ENCODE peak calls at places on chromosomes 13 and 19, in six cellular contexts. J is lung, B is uterus, W is colonic mucosa, D is PC-3, N is stomach. O is an unnamed sample.

GRCh38 chr19:57934820-57935665 is at the start of gene ZNF418:
- DNase-seq in B (peak), W (peak), N (peak), J (peak), D (no peak), O (no peak)

GRCh38 chr19:52991484-52991883 is 22.2 kb upstream of the ERVV-1 start:
- DNase-seq in N (no peak), W (no peak), D (peak), B (no peak), J (no peak), O (no peak)

GRCh38 chr19:7554990-7555864 is 19.7 kb downstream of the PNPLA6 start:
- DNase-seq in W (peak), B (no peak), N (no peak), D (no peak), J (no peak), O (no peak)

GRCh38 chr13:93226623-93227279 is at the start of gene GPC6:
- DNase-seq in N (no peak), B (no peak), D (peak), J (no peak), W (peak), O (no peak)

GRCh38 chr13:35854286-35854685 is 276.9 kb downstream of the DCLK1 start:
- DNase-seq in W (no peak), D (no peak), B (no peak), N (no peak), J (no peak), O (no peak)

GRCh38 chr13:20125129-20125782 is 35.6 kb downstream of the GJA3 start:
- DNase-seq in D (peak), W (no peak), J (no peak), N (no peak), B (no peak), O (no peak)

GRCh38 chr19:58346961-58347929 is 6.0 kb downstream of the A1BG start:
- DNase-seq in B (peak), J (peak), W (peak), N (peak), D (no peak), O (peak)

GRCh38 chr19:17985037-17985818 is 18.3 kb downstream of the KCNN1 start:
- DNase-seq in B (no peak), D (no peak), J (no peak), N (no peak), W (no peak), O (no peak)

GRCh38 chr19:8988204-8988603 is 22.0 kb downstream of the MUC16 start:
- DNase-seq in W (no peak), N (no peak), J (no peak), B (no peak), D (peak), O (peak)

GRCh38 chr13:89982406-89983085 is 1364.9 kb upstream of the MIR17HG start:
- DNase-seq in D (no peak), N (no peak), J (no peak), B (no peak), W (no peak), O (no peak)

GRCh38 chr19:18282788-18283141 is 1.3 kb upstream of the JUND start:
- DNase-seq in D (no peak), J (no peak), N (no peak), W (peak), B (peak), O (no peak)

GRCh38 chr19:39430675-39431593 is 4.8 kb downstream of the RPS16 start:
- DNase-seq in B (no peak), N (no peak), W (peak), J (peak), D (peak), O (no peak)

GRCh38 chr13:114101325-114101821 is 31.1 kb downstream of the RASA3 start:
- DNase-seq in D (no peak), W (no peak), B (peak), N (no peak), J (no peak), O (no peak)

GRCh38 chr19:5547881-5548280 is 19.9 kb downstream of the TINCR start:
- DNase-seq in J (no peak), B (no peak), W (no peak), N (peak), D (peak), O (peak)

GRCh38 chr19:5837768-5838364 is 1.6 kb downstream of the FUT6 start:
- DNase-seq in D (no peak), W (no peak), J (no peak), B (no peak), N (no peak), O (no peak)

GRCh38 chr19:18654469-18654868 is 17.6 kb downstream of the KLHL26 start:
- DNase-seq in B (no peak), W (no peak), J (no peak), N (no peak), D (no peak), O (no peak)

GRCh38 chr19:48859711-48860572 is 8.5 kb downstream of the PLEKHA4 start:
- DNase-seq in W (peak), D (peak), J (peak), B (no peak), N (no peak), O (no peak)

GRCh38 chr13:44932850-44933251 is 56.4 kb downstream of the NUFIP1 start:
- DNase-seq in J (no peak), N (peak), W (no peak), B (peak), D (peak), O (no peak)

GRCh38 chr13:32224916-32225315 is 90.2 kb downstream of the ZAR1L start:
- DNase-seq in W (no peak), N (no peak), B (no peak), D (no peak), J (no peak), O (no peak)

GRCh38 chr13:23909606-23910005 is 12.3 kb upstream of the C1QTNF9B start:
- DNase-seq in B (no peak), W (no peak), D (no peak), N (no peak), J (no peak), O (no peak)

GRCh38 chr19:11450570-11451326 is 15.3 kb downstream of the PRKCSH start:
- DNase-seq in N (no peak), J (no peak), B (no peak), W (no peak), D (no peak), O (no peak)

GRCh38 chr13:84352946-84353345 is 470.7 kb upstream of the SLITRK1 start:
- DNase-seq in J (no peak), D (no peak), B (no peak), W (no peak), N (no peak), O (no peak)

GRCh38 chr19:16605552-16605951 is 22.5 kb downstream of the MED26 start:
- DNase-seq in N (no peak), D (no peak), J (no peak), W (no peak), B (peak), O (no peak)

DNA sequence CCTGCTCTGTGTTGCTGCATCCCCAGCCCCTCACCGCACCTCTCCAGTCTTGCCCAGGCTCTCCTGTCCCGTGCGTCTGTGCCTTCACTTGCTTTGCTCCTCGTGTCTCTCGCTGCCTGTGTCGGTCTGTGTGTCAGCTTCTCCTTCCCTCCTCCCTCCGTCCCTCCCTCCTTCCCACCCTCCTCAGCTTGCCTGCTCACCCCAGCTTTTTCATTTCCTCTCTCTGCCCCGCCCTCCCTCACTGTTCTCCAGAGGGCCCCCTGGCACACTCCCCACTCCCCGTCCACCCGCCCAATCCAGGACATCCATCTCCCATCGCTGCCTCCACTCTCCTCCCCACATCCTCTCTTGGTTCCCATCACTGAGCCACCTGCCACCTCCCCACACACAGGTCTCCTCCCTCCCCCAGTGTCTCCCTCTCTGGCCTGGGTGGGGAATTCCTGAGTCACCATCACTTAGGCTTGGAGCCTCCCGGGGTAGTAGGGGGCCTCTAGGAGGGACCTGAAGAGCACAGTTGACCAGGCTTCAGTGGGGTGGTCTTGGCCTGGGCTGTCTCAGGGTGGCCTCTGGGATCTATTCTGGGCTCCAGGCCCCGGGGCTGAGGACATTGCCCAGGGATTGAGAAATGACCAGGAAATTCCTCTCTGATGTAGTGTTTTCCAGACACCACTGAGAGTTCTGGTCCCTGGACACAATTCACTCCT is at the start of gene PTGIR:
- DNase-seq in B (peak), J (peak), D (no peak), W (peak), N (no peak), O (no peak)
- H3K4me3 ChIP-seq in B (no peak), J (peak), D (no peak), W (no peak), N (peak), O (peak)

GRCh38 chr13:103663996-103664395 is 597.8 kb upstream of the SLC10A2 start:
- DNase-seq in J (no peak), D (peak), B (no peak), N (no peak), W (no peak), O (no peak)
- H3K4me3 ChIP-seq in J (no peak), D (no peak), B (no peak), N (no peak), W (no peak), O (no peak)

GRCh38 chr13:82129281-82129680 is 1753.0 kb downstream of the SLITRK1 start:
- DNase-seq in B (no peak), D (no peak), W (no peak), N (no peak), J (no peak), O (no peak)
- H3K4me3 ChIP-seq in B (no peak), D (no peak), W (no peak), N (no peak), J (no peak), O (no peak)

DNA sequence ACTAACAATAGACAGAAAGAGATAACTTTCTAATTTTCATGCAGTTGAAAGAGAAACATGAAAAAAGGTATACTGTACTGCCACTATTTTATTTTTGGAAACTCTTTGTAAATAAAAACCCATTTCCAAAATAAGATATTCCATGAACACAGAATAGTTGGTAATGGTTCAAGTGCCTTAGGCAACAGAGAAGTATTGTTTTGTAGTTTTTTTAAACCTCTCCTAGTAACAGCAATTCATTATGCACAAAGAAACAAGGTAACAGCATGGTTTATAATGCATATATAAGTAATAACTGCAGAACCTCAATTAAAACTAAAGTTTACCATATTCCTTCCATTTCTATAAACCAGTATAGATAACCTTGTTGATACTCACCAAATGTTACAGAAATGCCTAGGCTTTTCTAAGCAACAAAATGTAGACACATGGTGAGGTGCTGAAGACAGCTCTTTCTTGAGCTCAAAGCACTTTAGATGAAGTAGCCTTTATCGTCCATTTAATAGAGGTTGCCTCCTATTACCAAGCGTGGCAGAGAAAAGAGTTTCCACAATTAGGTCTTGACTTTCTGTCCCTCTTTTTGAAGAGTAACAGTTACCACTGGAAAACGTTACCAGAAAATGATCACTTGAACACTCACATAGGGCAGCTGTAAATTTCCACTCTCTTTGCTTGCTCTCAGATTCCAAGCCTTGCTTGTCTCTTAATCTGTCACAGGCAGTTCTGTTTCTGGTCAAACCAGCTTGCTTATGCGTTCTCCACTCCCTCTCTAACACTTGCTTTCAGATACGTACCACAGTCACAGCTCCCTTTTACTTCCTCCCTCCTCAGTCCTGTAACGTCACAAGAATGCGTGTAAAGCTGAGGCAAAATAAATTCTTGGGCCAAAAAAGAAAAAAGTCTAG is 42.9 kb downstream of the CAB39L start:
- DNase-seq in N (peak), J (peak), D (peak), B (peak), W (peak), O (no peak)
- H3K4me3 ChIP-seq in N (peak), J (no peak), D (no peak), B (peak), W (peak), O (no peak)

GRCh38 chr19:3687393-3687773 is 12.9 kb downstream of the PIP5K1C start:
- DNase-seq in N (no peak), D (no peak), J (no peak), W (no peak), B (no peak), O (no peak)
- H3K4me3 ChIP-seq in N (peak), D (no peak), J (no peak), W (peak), B (no peak), O (no peak)

GRCh38 chr13:112222971-112223370 is 153.2 kb upstream of the SPACA7 start:
- DNase-seq in J (no peak), D (no peak), W (no peak), B (no peak), N (no peak), O (no peak)
- H3K4me3 ChIP-seq in J (no peak), D (no peak), W (no peak), B (no peak), N (no peak), O (no peak)

GRCh38 chr19:43329989-43330388 is 23.5 kb upstream of the CD177 start:
- DNase-seq in B (no peak), J (no peak), W (peak), D (no peak), N (no peak), O (no peak)
- H3K4me3 ChIP-seq in B (no peak), J (no peak), W (no peak), D (no peak), N (no peak), O (no peak)